ENCODE peak calls at places on chromosomes 3 and 15, in ten cellular contexts. L is nephron progenitor cell, A is NCI-H2029 treated with DMSO at 0.1 percent for 48 hours, D is ACHN, Y is mucosa of gallbladder, W is GDM1, X is H54, Z is GM20000, B is G401, Q is RWPE1. E is an unnamed sample.

GRCh38 chr15:40906947-40907802 is 12.9 kb downstream of the VPS18 start:
- DNase-seq in B (peak; percentile 75), Y (peak; percentile 40), A (peak; percentile 19), Z (no peak), Q (no peak), L (no peak), D (no peak), W (no peak), X (no peak), E (peak; percentile 80)

GRCh38 chr3:153348457-153349137 is 186.6 kb downstream of the RAP2B start:
- DNase-seq in L (no peak), Q (no peak), Z (no peak), A (no peak), W (no peak), Y (no peak), B (no peak), X (no peak), D (no peak), E (peak; percentile 32)

GRCh38 chr3:37945803-37946530 is 44.6 kb upstream of the VILL start:
- DNase-seq in X (peak; percentile 19), D (peak; percentile 15), Y (peak; percentile 40), Z (no peak), L (peak; percentile 12), W (no peak), B (peak; percentile 68), Q (peak; percentile 89), A (no peak), E (peak; percentile 74)

GRCh38 chr15:34039506-34040123 is 611 bp upstream of the AVEN start:
- DNase-seq in Z (peak; percentile 60), X (no peak), A (no peak), Q (no peak), L (no peak), Y (no peak), D (no peak), W (peak; percentile 14), B (peak; percentile 19), E (peak; percentile 18)

GRCh38 chr15:68786753-68787152 is 33.9 kb downstream of the ANP32A start:
- DNase-seq in L (no peak), A (no peak), X (no peak), Z (no peak), D (no peak), B (no peak), W (no peak), Y (no peak), Q (no peak), E (no peak)

GRCh38 chr15:58136731-58137130 is 1.4 kb upstream of the AQP9 start:
- DNase-seq in A (no peak), Y (no peak), D (no peak), Z (no peak), L (no peak), W (no peak), X (no peak), B (no peak), Q (no peak), E (no peak)

GRCh38 chr3:79906106-79906505 is 138.3 kb upstream of the ROBO1 start:
- DNase-seq in D (no peak), W (no peak), L (no peak), Y (no peak), A (no peak), Z (no peak), X (no peak), Q (no peak), B (no peak), E (no peak)

GRCh38 chr15:64426845-64427465 is 33.4 kb upstream of the ZNF609 start:
- DNase-seq in W (no peak), D (peak; percentile 45), A (no peak), Y (no peak), B (peak; percentile 37), X (no peak), L (no peak), Q (no peak), Z (no peak), E (peak; percentile 34)

GRCh38 chr3:8313591-8314298 is 187.9 kb upstream of the LMCD1 start:
- DNase-seq in L (no peak), W (no peak), Y (peak; percentile 72), D (no peak), X (no peak), A (no peak), Q (no peak), B (no peak), Z (no peak), E (no peak)

GRCh38 chr3:129117134-129117533 is 4.5 kb downstream of the RAB43 start:
- DNase-seq in Z (no peak), D (no peak), Y (no peak), Q (no peak), W (no peak), A (no peak), B (no peak), L (no peak), X (no peak), E (no peak)

GRCh38 chr3:128399221-128399915 is 67.3 kb downstream of the DNAJB8 start:
- DNase-seq in L (no peak), Q (no peak), Y (no peak), D (no peak), A (no peak), W (no peak), B (no peak), X (no peak), Z (no peak), E (no peak)

GRCh38 chr15:28914046-28914445 is 28.3 kb downstream of the APBA2 start:
- DNase-seq in D (no peak), Z (no peak), W (no peak), A (no peak), L (no peak), Y (no peak), X (no peak), B (no peak), Q (no peak), E (no peak)

GRCh38 chr3:150497956-150498355 is 48.3 kb downstream of the SERP1 start:
- DNase-seq in Y (no peak), B (no peak), Z (no peak), Q (peak; percentile 36), W (no peak), X (peak; percentile 26), D (no peak), A (no peak), L (no peak), E (peak; percentile 23)

GRCh38 chr3:124410471-124410870 is 319.8 kb upstream of the UMPS start:
- DNase-seq in W (no peak), Q (no peak), L (no peak), B (no peak), D (peak; percentile 6), Z (no peak), X (no peak), Y (no peak), A (no peak), E (no peak)

GRCh38 chr15:47292638-47293037 is 424.7 kb upstream of the SEMA6D start:
- DNase-seq in W (no peak), Q (no peak), D (no peak), A (no peak), Z (no peak), B (no peak), L (no peak), X (no peak), Y (no peak), E (no peak)

GRCh38 chr3:179872842-179873241 is 163.9 kb downstream of the PEX5L start:
- DNase-seq in Z (no peak), Y (no peak), L (no peak), B (no peak), X (no peak), D (no peak), Q (no peak), A (no peak), W (no peak), E (no peak)

GRCh38 chr15:27990411-27991338 is 108.4 kb downstream of the OCA2 start:
- DNase-seq in Y (no peak), L (no peak), Z (no peak), B (peak; percentile 95), A (no peak), W (no peak), X (no peak), Q (no peak), D (no peak), E (no peak)

GRCh38 chr15:69576948-69577351 is 124.3 kb downstream of the RPLP1 start:
- DNase-seq in Z (no peak), Q (no peak), B (no peak), X (no peak), D (no peak), L (no peak), W (no peak), A (peak; percentile 35), Y (no peak), E (no peak)

GRCh38 chr3:141235661-141236171 is 4.1 kb downstream of the PXYLP1 start:
- DNase-seq in A (no peak), Q (no peak), L (no peak), D (peak; percentile 39), X (no peak), W (no peak), Z (no peak), B (no peak), Y (no peak), E (no peak)

GRCh38 chr15:39922450-39923092 is 2.5 kb upstream of the GPR176 start:
- DNase-seq in Q (no peak), W (no peak), Y (no peak), A (no peak), D (no peak), X (no peak), L (no peak), Z (no peak), B (no peak), E (no peak)

GRCh38 chr3:129020691-129021090 is 19.6 kb downstream of the EFCC1 start:
- DNase-seq in Y (no peak), Q (no peak), B (no peak), A (no peak), Z (no peak), L (no peak), X (no peak), W (no peak), D (no peak), E (no peak)

GRCh38 chr15:69421498-69421897 is 7.3 kb downstream of the KIF23 start:
- DNase-seq in D (no peak), X (no peak), Y (no peak), L (no peak), W (no peak), Q (no peak), A (no peak), Z (no peak), B (no peak), E (no peak)

E was measured in SW480.